ENCODE peak calls at places on chromosomes 5 and 9, in seven cellular contexts. G is body of pancreas, W is NB4, D is fibroblast of the aortic adventitia, Q is mucosa of descending colon, E is lower leg skin, I is transverse colon. K is an unnamed sample.

GRCh38 chr5:83714780-83715179 is 5.9 kb downstream of the HAPLN1 start:
- DNase-seq in Q (no peak), G (no peak), W (no peak), D (no peak), I (no peak), E (no peak), K (no peak)

GRCh38 chr5:95701074-95701473 is 18.3 kb upstream of the SPATA9 start:
- DNase-seq in D (no peak), W (no peak), I (no peak), Q (no peak), G (no peak), E (no peak), K (no peak)

GRCh38 chr5:84016090-84016489 is 295.4 kb upstream of the HAPLN1 start:
- DNase-seq in Q (no peak), W (no peak), I (no peak), G (no peak), E (no peak), D (no peak), K (no peak)

GRCh38 chr5:74167930-74168315 is 472.6 kb downstream of the ENC1 start:
- DNase-seq in G (no peak), I (no peak), W (no peak), D (no peak), E (no peak), Q (no peak), K (no peak)

GRCh38 chr5:76790632-76791290 is 28.1 kb upstream of the F2RL1 start:
- DNase-seq in E (no peak), G (no peak), D (peak), W (no peak), Q (no peak), I (no peak), K (peak)

GRCh38 chr5:61245486-61245885 is 83.2 kb upstream of the SMIM15 start:
- DNase-seq in Q (peak), D (peak), E (no peak), I (peak), G (peak), W (no peak), K (no peak)

GRCh38 chr5:121053055-121053985 is 589.2 kb downstream of the PRR16 start:
- DNase-seq in W (no peak), D (no peak), E (no peak), I (no peak), Q (no peak), G (no peak), K (peak)

GRCh38 chr9:88270398-88270797 is 117.8 kb upstream of the SPIN1 start:
- DNase-seq in I (no peak), Q (no peak), G (no peak), D (no peak), W (no peak), E (no peak), K (no peak)

GRCh38 chr9:13412323-13412722 is 132.8 kb upstream of the MPDZ start:
- DNase-seq in G (no peak), D (peak), W (no peak), Q (no peak), I (no peak), E (no peak), K (no peak)

GRCh38 chr5:59673438-59674058 is 220.0 kb downstream of the PDE4D start:
- DNase-seq in W (peak), Q (no peak), E (no peak), D (peak), G (no peak), I (no peak), K (peak)

GRCh38 chr5:122751293-122751753 is 23.6 kb upstream of the SNX2 start:
- DNase-seq in I (no peak), D (peak), W (peak), Q (no peak), G (no peak), E (no peak), K (no peak)

GRCh38 chr5:150626853-150627276 is 13.6 kb upstream of the SYNPO start:
- DNase-seq in W (no peak), G (peak), D (no peak), I (peak), E (no peak), Q (peak), K (no peak)

GRCh38 chr5:40171971-40172370 is 507.7 kb upstream of the PTGER4 start:
- DNase-seq in I (no peak), W (no peak), Q (no peak), D (peak), E (no peak), G (no peak), K (peak)

GRCh38 chr5:17860660-17861315 is 226.5 kb downstream of the TAF11L14 start:
- DNase-seq in I (no peak), Q (no peak), W (no peak), G (no peak), D (no peak), E (no peak), K (no peak)

GRCh38 chr5:164500856-164501255 is 995.4 kb downstream of the MAT2B start:
- DNase-seq in Q (no peak), W (no peak), G (no peak), E (no peak), D (no peak), I (no peak), K (no peak)

GRCh38 chr9:22111871-22112247 is 102.8 kb upstream of the CDKN2B start:
- DNase-seq in W (no peak), D (peak), E (no peak), Q (no peak), I (no peak), G (no peak), K (no peak)

GRCh38 chr5:112921031-112921832 is 795 bp downstream of the REEP5 start:
- DNase-seq in G (peak), W (peak), I (peak), D (peak), E (peak), Q (peak), K (no peak)
- TF ChIP-seq CTCF in G (no peak), W (no peak), I (no peak), D (no peak), E (no peak), Q (no peak), K (no peak)

DNA sequence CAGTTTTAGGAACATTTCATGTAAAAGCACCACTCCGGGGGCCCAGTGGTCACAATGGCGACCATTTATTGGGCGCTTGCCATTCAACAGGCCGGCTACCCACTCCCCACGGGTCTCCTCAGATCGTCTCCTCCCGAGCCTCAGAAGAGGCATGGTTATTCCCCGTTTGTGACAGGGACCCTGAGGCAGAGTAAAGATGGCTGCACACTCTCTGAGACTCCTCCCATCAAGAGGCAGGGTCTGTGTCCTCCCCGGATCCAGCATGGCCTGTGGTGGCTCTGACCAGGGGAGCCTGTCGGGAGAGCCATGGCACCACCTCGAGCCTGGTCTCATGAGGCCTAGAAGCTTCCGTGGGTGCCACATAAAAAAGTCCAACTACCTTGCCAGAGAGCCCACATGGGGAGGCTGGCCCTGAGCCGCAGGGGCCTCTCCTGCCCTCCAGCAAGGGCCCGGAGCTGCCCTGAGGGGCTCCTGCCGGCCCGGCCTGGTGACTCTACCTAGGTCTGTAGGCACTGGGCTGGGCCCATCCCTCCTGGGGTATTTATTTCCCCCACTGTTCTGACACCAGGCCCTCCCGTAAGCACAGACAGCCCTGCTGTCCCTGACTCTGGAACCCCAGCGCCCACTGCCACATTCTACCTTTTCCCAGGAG is 90.8 kb downstream of the VAV2 start:
- DNase-seq in I (no peak), G (no peak), Q (no peak), D (no peak), W (no peak), E (no peak), K (no peak)
- H3K4me3 ChIP-seq in I (no peak), G (no peak), Q (no peak), D (no peak), W (no peak), E (no peak), K (no peak)

GRCh38 chr9:68739631-68740174 is 34.7 kb downstream of the PIP5K1B start:
- DNase-seq in W (no peak), Q (peak), I (peak), E (no peak), D (no peak), G (peak), K (no peak)
- TF ChIP-seq CTCF in W (no peak), Q (no peak), I (no peak), E (no peak), D (no peak), G (no peak), K (no peak)

GRCh38 chr5:173919443-173919842 is 31.3 kb downstream of the CPEB4 start:
- DNase-seq in I (no peak), G (no peak), Q (no peak), W (no peak), E (no peak), D (peak), K (no peak)
- H3K4me3 ChIP-seq in I (no peak), G (no peak), Q (no peak), W (no peak), E (no peak), D (no peak), K (no peak)

GRCh38 chr5:137741-138140 is 45.8 kb downstream of the PLEKHG4B start:
- DNase-seq in Q (no peak), W (no peak), D (no peak), I (no peak), G (no peak), E (peak), K (no peak)

GRCh38 chr5:138936-139335 is 47.0 kb downstream of the PLEKHG4B start:
- DNase-seq in W (no peak), Q (no peak), I (no peak), G (no peak), E (no peak), D (no peak), K (no peak)

GRCh38 chr5:139579-140442 is 47.8 kb downstream of the PLEKHG4B start:
- DNase-seq in E (peak), Q (no peak), W (no peak), D (no peak), I (no peak), G (no peak), K (no peak)

GRCh38 chr5:140443-140829 is 48.5 kb downstream of the PLEKHG4B start:
- DNase-seq in D (no peak), E (peak), W (no peak), I (no peak), Q (no peak), G (no peak), K (no peak)

GRCh38 chr5:136901-137300 is 44.9 kb downstream of the PLEKHG4B start:
- DNase-seq in Q (no peak), D (no peak), I (no peak), E (no peak), W (peak), G (no peak), K (no peak)
- TF ChIP-seq CTCF in Q (no peak), D (peak), I (no peak), E (no peak), W (no peak), G (no peak), K (no peak)

K was measured in HFF-Myc.